ENCODE peak calls at places on chromosomes 5 and 9, in nine cellular contexts. Z is GM12891; W is heart right ventricle; G is AML-193; X is activated T-cell treated with anti-CD3 and anti-CD28 coated beads, Interleukin-2, amount 50 U/mL, for 1 hour; D is tibial nerve; R is AG04449; Y is cortex of kidney; A is chondrocyte. K is an unnamed sample.

GRCh38 chr9:77224750-77225312 is 47.5 kb downstream of the VPS13A start:
- DNase-seq in Y (no peak), A (no peak), R (peak; percentile 31), G (no peak), W (no peak), D (no peak), Z (no peak), X (no peak), K (no peak)

GRCh38 chr5:74863726-74864125 is 2.5 kb downstream of the FAM169A start:
- DNase-seq in X (no peak), W (no peak), D (no peak), Y (no peak), Z (no peak), A (no peak), R (no peak), G (no peak), K (no peak)

GRCh38 chr9:680106-680505 is 161.4 kb upstream of the DMRT1 start:
- DNase-seq in Z (no peak), A (no peak), Y (no peak), R (no peak), D (no peak), G (no peak), X (no peak), W (no peak), K (no peak)

GRCh38 chr5:13985736-13986418 is 41.4 kb upstream of the DNAH5 start:
- DNase-seq in X (no peak), W (no peak), R (peak; percentile 31), A (no peak), Z (no peak), D (no peak), Y (no peak), G (no peak), K (no peak)

GRCh38 chr5:139459451-139459934 is 3.0 kb downstream of the ECSCR start:
- DNase-seq in A (no peak), D (no peak), X (no peak), Y (no peak), G (no peak), W (no peak), R (no peak), Z (no peak), K (peak; percentile 70)

GRCh38 chr5:154196955-154197652 is 6.6 kb downstream of the GALNT10 start:
- DNase-seq in D (no peak), G (peak; percentile 60), R (no peak), A (no peak), Z (no peak), X (no peak), W (no peak), Y (no peak), K (no peak)

GRCh38 chr9:107480386-107480789 is 9.2 kb downstream of the KLF4 start:
- DNase-seq in D (peak; percentile 57), Z (no peak), W (no peak), Y (no peak), X (no peak), G (no peak), R (no peak), A (no peak), K (no peak)

GRCh38 chr9:113646491-113646890 is 183.0 kb downstream of the RGS3 start:
- DNase-seq in D (no peak), Y (no peak), X (no peak), Z (no peak), A (peak; percentile 22), R (no peak), G (no peak), W (no peak), K (no peak)

GRCh38 chr9:70987986-70988385 is 133.4 kb downstream of the TRPM3 start:
- DNase-seq in R (peak; percentile 87), X (no peak), G (no peak), D (no peak), W (no peak), Z (no peak), Y (no peak), A (no peak), K (no peak)

GRCh38 chr9:133639613-133640012 is 3.5 kb downstream of the DBH start:
- DNase-seq in G (no peak), Z (no peak), Y (no peak), R (no peak), D (no peak), X (no peak), W (no peak), A (peak; percentile 61), K (no peak)

GRCh38 chr5:138544171-138545134 is 1.4 kb upstream of the ETF1 start:
- DNase-seq in R (no peak), X (no peak), W (no peak), Z (no peak), G (no peak), Y (no peak), D (peak; percentile 18), A (no peak), K (no peak)

GRCh38 chr9:128805661-128806060 is 12.6 kb upstream of the ENDOG start:
- DNase-seq in G (no peak), R (no peak), X (no peak), A (no peak), Z (no peak), Y (no peak), D (no peak), W (no peak), K (no peak)

GRCh38 chr5:57173026-57173317 is 887 bp upstream of the GPBP1 start:
- DNase-seq in G (no peak), A (no peak), X (no peak), Y (peak; percentile 36), D (peak; percentile 44), Z (no peak), W (peak; percentile 49), R (no peak), K (no peak)

GRCh38 chr9:89605181-89606048 is 603 bp downstream of the GADD45G start:
- DNase-seq in W (peak; percentile 59), A (no peak), X (peak; percentile 65), Z (no peak), Y (no peak), R (no peak), D (peak; percentile 26), G (no peak), K (peak; percentile 92)

GRCh38 chr5:100311811-100312210 is 223.4 kb upstream of the FAM174A start:
- DNase-seq in G (no peak), A (no peak), X (no peak), Y (no peak), W (no peak), D (no peak), Z (no peak), R (no peak), K (no peak)

GRCh38 chr5:435156-435790 is 7.7 kb upstream of the EXOC3 start:
- DNase-seq in R (no peak), Y (no peak), A (no peak), D (no peak), G (no peak), X (peak; percentile 8), W (no peak), Z (no peak), K (no peak)

K was measured in spleen.